ENCODE peak calls at places on chromosomes 3 and 15, in five cellular contexts. F is A549, N is K562, S is HepG2, A is upper lobe of left lung. E is an unnamed sample.

GRCh38 chr3:185335799-185336198 is 27.1 kb upstream of the MAP3K13 start:
- ATAC-seq in F (peak), N (no peak), S (peak), A (no peak), E (no peak)

GRCh38 chr15:66390670-66391069 is 4.0 kb downstream of the MAP2K1 start:
- ATAC-seq in F (no peak), N (no peak), S (no peak), A (no peak), E (no peak)

GRCh38 chr3:56616479-56617006 is 59.6 kb downstream of the CCDC66 start:
- ATAC-seq in F (no peak), N (no peak), S (no peak), A (no peak), E (no peak)

GRCh38 chr3:31204026-31204795 is 309.8 kb upstream of the GADL1 start:
- ATAC-seq in F (peak), N (no peak), S (peak), A (no peak), E (no peak)

GRCh38 chr3:185779461-185779860 is 45.4 kb downstream of the IGF2BP2 start:
- ATAC-seq in F (no peak), N (no peak), S (no peak), A (no peak), E (no peak)

GRCh38 chr15:89018235-89018634 is 70.0 kb upstream of the ABHD2 start:
- ATAC-seq in F (peak), N (no peak), S (no peak), A (no peak), E (peak)

GRCh38 chr3:40504636-40505430 is 1.0 kb upstream of the ZNF620 start:
- ATAC-seq in F (peak), N (no peak), S (no peak), A (peak), E (peak)

GRCh38 chr3:189841474-189842205 is 210.5 kb downstream of the TP63 start:
- ATAC-seq in F (no peak), N (no peak), S (no peak), A (no peak), E (no peak)

GRCh38 chr3:130276203-130276803 is 69.2 kb upstream of the COL6A5 start:
- ATAC-seq in F (peak), N (peak), S (peak), A (peak), E (no peak)

GRCh38 chr3:171488479-171488878 is 28.3 kb upstream of the TNIK start:
- ATAC-seq in F (no peak), N (no peak), S (no peak), A (no peak), E (no peak)

GRCh38 chr3:113873293-113873692 is 34.7 kb downstream of the GRAMD1C start:
- ATAC-seq in F (no peak), N (no peak), S (peak), A (no peak), E (no peak)

GRCh38 chr3:169288548-169288947 is 375.0 kb downstream of the MECOM start:
- ATAC-seq in F (no peak), N (no peak), S (no peak), A (peak), E (no peak)

GRCh38 chr3:183350164-183350563 is 78.3 kb downstream of the MCF2L2 start:
- ATAC-seq in F (no peak), N (no peak), S (no peak), A (no peak), E (no peak)

GRCh38 chr15:48898083-48898482 is 20.1 kb downstream of the EID1 start:
- ATAC-seq in F (no peak), N (peak), S (no peak), A (no peak), E (no peak)

GRCh38 chr15:86432861-86433260 is 353.2 kb downstream of the AGBL1 start:
- ATAC-seq in F (no peak), N (no peak), S (no peak), A (no peak), E (no peak)

GRCh38 chr3:50602675-50603191 is 8.8 kb downstream of the CISH start:
- ATAC-seq in F (no peak), N (no peak), S (no peak), A (no peak), E (no peak)

GRCh38 chr15:83365370-83365938 is 81.0 kb upstream of the BNC1 start:
- ATAC-seq in F (peak), N (no peak), S (no peak), A (peak), E (peak)

GRCh38 chr15:80825361-80826030 is 46.3 kb downstream of the CEMIP start:
- ATAC-seq in F (no peak), N (no peak), S (no peak), A (peak), E (no peak)

GRCh38 chr3:9316881-9317341 is 45.9 kb upstream of the THUMPD3 start:
- ATAC-seq in F (no peak), N (no peak), S (no peak), A (no peak), E (peak)

GRCh38 chr3:16978234-16978920 is 93.6 kb downstream of the PLCL2 start:
- ATAC-seq in F (no peak), N (no peak), S (no peak), A (no peak), E (no peak)

GRCh38 chr3:150543128-150543527 is 3.2 kb downstream of the SERP1 start:
- ATAC-seq in F (no peak), N (no peak), S (no peak), A (no peak), E (no peak)

GRCh38 chr15:90915808-90916440 is 12.8 kb downstream of the MAN2A2 start:
- ATAC-seq in F (no peak), N (peak), S (peak), A (peak), E (no peak)

GRCh38 chr15:38614621-38615020 is 50.0 kb upstream of the RASGRP1 start:
- ATAC-seq in F (no peak), N (no peak), S (no peak), A (no peak), E (no peak)

DNA sequence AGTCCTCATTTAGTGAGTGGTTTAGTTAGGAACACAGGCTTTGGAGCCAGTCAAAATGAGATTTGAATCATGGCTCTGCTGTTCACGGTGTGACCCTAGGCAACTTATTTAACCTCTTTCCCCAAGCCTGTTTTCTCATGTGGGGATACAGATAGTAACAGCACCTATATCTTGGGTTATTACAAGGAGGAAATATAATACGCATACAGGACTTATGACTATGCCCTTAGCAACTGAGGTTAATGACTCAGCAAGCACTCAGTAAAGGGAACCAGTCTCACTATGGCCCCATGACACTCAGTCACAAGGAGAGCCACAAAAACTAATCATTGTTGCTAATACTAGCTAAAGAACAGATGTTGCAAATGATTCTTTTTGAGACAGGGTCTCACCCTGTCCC is 45.9 kb downstream of the SUMF1 start:
- ATAC-seq in F (peak), N (peak), S (no peak), A (peak), E (no peak)
- TF ChIP-seq EP300 in F (no peak), N (peak), S (no peak), A (no peak), E (no peak)

GRCh38 chr3:147407495-147408179 is 1.3 kb upstream of the ZIC4 start:
- ATAC-seq in F (no peak), N (no peak), S (no peak), A (no peak), E (no peak)

GRCh38 chr3:147404800-147405551 is 1.4 kb downstream of the ZIC4 start:
- ATAC-seq in F (no peak), N (no peak), S (no peak), A (no peak), E (no peak)

GRCh38 chr3:147407107-147407494 is 758 bp upstream of the ZIC4 start:
- ATAC-seq in F (no peak), N (no peak), S (no peak), A (no peak), E (no peak)

GRCh38 chr3:147405552-147406254 is 640 bp downstream of the ZIC4 start:
- ATAC-seq in F (no peak), N (no peak), S (no peak), A (no peak), E (no peak)

DNA sequence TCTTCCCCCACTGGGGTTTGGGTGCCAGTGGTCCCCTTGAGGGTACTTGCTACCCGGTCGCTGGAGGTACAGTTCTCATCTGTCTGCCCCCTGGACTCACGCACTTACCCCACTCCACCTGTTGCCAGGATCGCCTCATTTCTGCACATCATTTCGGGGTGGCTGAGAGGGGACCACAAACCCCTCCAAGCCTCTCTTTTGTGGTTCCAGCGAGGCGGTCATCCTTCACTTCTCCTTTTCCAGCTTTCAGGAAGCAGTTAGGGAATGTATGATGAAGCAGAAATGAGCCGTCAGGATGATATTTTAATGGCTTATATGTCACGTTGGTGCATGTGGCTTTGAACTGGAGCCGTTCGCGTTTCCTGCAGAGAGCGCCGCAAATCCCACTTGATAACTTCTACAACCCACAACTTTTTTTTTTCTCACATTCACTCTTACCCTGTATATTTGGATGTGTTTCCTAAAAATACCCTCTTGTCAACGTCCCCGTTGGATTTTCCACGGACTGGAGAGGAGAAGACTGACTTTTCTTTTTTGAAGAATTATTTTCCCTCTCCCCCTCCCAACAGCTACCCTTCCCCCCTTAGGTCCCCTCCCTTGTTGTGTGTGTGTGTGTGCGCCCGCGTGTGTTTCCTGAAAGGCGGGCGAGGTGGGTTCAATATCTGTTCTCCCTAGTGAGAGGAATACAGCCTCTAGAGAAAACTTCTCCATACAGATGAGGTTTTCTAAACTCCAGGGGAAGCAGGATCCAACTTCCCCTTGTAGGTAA is at the start of gene ZIC4:
- ATAC-seq in F (no peak), N (no peak), S (no peak), A (no peak), E (no peak)
- H3K27ac ChIP-seq in F (no peak), N (no peak), S (no peak), A (no peak), E (no peak)

DNA sequence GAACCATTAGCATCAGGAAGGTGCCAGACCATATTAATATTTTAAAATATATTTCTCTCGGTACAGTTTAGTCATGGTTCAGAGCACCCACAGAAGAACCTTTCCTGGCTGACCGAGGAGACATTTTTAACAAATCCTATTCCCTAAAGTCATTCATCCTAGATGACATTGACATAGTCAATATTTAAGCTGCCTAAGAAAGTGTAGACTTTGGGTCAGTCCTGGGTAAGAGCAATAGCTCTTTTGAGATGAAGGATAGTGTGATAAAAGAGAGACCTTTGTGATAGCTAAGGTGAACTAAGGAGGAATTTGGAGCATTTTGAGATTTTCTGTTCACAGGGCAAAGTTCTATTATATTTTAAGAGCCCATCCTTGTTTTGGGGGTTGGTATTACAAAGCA is 47.5 kb downstream of the ZNF609 start:
- ATAC-seq in F (no peak), N (no peak), S (peak), A (no peak), E (no peak)
- H3K4me3 ChIP-seq in F (no peak), N (no peak), S (no peak), A (no peak), E (no peak)

GRCh38 chr3:108124337-108125150 is 33.7 kb upstream of the CD47 start:
- ATAC-seq in F (no peak), N (peak), S (no peak), A (no peak), E (peak)
- TF ChIP-seq EP300 in F (no peak), N (peak), S (no peak), A (no peak), E (no peak)

GRCh38 chr3:107044587-107045119 is 332.6 kb upstream of the CCDC54 start:
- ATAC-seq in F (no peak), N (no peak), S (no peak), A (no peak), E (no peak)

DNA sequence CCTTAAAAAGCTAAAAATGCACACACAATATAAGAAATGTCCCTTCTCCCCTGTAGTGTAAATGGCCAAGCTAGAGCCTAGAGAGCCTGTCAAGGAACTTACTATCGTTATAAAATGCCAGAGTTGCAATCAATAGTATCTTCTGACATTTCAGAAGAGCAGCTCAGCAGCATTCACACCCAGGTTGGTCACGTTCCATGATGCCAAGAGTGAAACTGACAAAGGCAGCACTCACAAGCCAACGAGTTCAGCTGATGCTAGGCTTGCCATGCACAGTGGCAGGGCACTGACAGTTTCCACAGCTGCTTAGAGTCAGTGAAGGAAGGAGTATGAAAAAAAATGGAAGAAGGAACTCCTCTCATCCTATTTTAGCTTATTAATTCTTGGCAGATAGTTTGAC is 331.4 kb upstream of the CCDC54 start:
- ATAC-seq in F (no peak), N (no peak), S (no peak), A (no peak), E (no peak)
- H3K27ac ChIP-seq in F (no peak), N (no peak), S (no peak), A (no peak), E (no peak)

DNA sequence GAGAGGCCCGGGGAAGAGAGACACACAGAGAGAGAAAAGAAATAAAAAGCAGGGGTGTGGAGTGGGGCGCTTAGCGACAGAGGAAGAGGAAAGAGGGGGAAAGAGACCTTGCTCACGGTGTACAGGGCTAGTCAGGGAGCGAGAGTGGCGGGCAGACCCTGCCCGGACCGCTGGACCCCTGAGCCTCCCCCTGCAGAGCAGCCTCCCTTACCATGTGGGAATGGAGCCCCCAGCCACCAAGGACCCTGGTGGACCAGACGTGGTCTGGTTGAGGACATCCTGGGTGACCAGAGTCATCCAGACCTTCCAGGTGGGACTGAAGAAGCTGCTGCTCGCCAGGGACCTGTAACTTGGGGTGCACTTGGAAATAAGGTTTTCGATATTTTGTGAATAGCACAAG is 129.6 kb downstream of the CHSY1 start:
- ATAC-seq in F (no peak), N (peak), S (no peak), A (no peak), E (no peak)
- H3K4me3 ChIP-seq in F (no peak), N (no peak), S (no peak), A (no peak), E (no peak)

GRCh38 chr15:40772014-40772413 is 2.2 kb downstream of the C15orf62 start:
- ATAC-seq in F (no peak), N (no peak), S (no peak), A (no peak), E (no peak)

GRCh38 chr15:40771242-40771641 is 1.5 kb downstream of the C15orf62 start:
- ATAC-seq in F (no peak), N (no peak), S (no peak), A (no peak), E (no peak)

GRCh38 chr15:40769310-40770146 is at the start of gene C15orf62:
- ATAC-seq in F (no peak), N (no peak), S (no peak), A (peak), E (no peak)

GRCh38 chr15:40768492-40769309 is 1.1 kb upstream of the C15orf62 start:
- ATAC-seq in F (no peak), N (no peak), S (no peak), A (no peak), E (no peak)

DNA sequence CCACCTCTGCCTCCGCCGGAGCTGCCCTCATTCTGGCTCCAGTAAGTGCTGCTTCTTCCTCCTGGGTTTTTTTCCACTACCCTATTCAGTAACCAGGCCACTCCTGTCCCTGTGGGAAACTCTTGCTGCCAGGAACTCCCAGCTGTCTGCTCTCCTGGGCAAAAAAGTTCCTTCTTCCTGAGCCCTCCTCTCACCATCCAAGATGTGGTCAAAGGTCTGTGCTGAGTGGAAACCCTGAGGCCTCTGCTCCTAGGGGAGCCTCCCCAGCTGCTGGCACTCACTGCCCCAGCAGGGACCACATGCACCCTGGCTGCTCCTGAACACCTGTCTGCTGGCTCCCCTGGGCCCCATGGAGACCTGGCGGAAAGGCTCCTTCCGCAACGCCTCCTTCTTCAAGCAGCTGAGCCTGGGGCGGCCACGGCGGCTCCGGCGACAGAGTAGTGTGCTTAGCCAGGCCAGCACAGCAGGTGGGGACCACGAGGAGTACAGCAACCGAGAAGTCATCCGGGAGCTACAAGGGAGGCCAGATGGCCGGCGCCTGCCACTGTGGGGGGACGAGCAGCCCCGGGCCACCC is 454 bp downstream of the C15orf62 start:
- ATAC-seq in F (no peak), N (no peak), S (no peak), A (no peak), E (no peak)
- TF ChIP-seq EP300 in F (no peak), N (no peak), S (no peak), A (no peak), E (no peak)